ENCODE peak calls at places on chromosomes 1 and 21, in eight cellular contexts. A is substantia nigra, U is NCI-H1092 treated with DMSO at 0.1 percent for 48 hours, F is iPS-NIHi11, I is NCI-H460, P is NCI-H2081, M is T-helper 1 cell, W is caudate nucleus. J is an unnamed sample.

GRCh38 chr1:212794561-212795014 is 2.9 kb downstream of the TATDN3 start:
- DNase-seq in A (no peak), U (no peak), F (no peak), I (no peak), P (no peak), M (peak), W (no peak), J (no peak)

GRCh38 chr1:5579966-5580365 is 412.3 kb downstream of the NPHP4 start:
- DNase-seq in A (no peak), U (no peak), F (no peak), I (no peak), P (no peak), M (no peak), W (no peak), J (no peak)

GRCh38 chr1:162040657-162041056 is 17.0 kb upstream of the OLFML2B start:
- DNase-seq in A (no peak), U (no peak), F (peak), I (no peak), P (peak), M (peak), W (no peak), J (no peak)

GRCh38 chr1:50742523-50742922 is 217.5 kb downstream of the FAF1 start:
- DNase-seq in A (no peak), U (no peak), F (no peak), I (no peak), P (no peak), M (no peak), W (no peak), J (no peak)

GRCh38 chr1:173506437-173506836 is 29.3 kb downstream of the PRDX6 start:
- DNase-seq in A (no peak), U (no peak), F (peak), I (peak), P (no peak), M (no peak), W (no peak), J (no peak)

GRCh38 chr1:208089971-208090755 is 154.0 kb downstream of the PLXNA2 start:
- DNase-seq in A (no peak), U (peak), F (no peak), I (no peak), P (no peak), M (no peak), W (no peak), J (no peak)

GRCh38 chr1:223712184-223712855 is at the start of gene CAPN2:
- DNase-seq in A (peak), U (peak), F (peak), I (peak), P (peak), M (peak), W (peak), J (peak)

GRCh38 chr1:196808529-196809235 is 10.8 kb upstream of the CFHR1 start:
- DNase-seq in A (no peak), U (no peak), F (no peak), I (no peak), P (no peak), M (no peak), W (no peak), J (no peak)

GRCh38 chr21:42675403-42675802 is 22.0 kb downstream of the PDE9A start:
- DNase-seq in A (no peak), U (no peak), F (no peak), I (no peak), P (no peak), M (no peak), W (no peak), J (no peak)

GRCh38 chr21:14453339-14453738 is 70.4 kb upstream of the HSPA13 start:
- DNase-seq in A (no peak), U (no peak), F (no peak), I (no peak), P (no peak), M (peak), W (no peak), J (no peak)

GRCh38 chr1:221023482-221023881 is 144.2 kb downstream of the HLX start:
- DNase-seq in A (no peak), U (no peak), F (no peak), I (no peak), P (no peak), M (no peak), W (no peak), J (no peak)

GRCh38 chr1:43522776-43523480 is 7.8 kb upstream of the PTPRF start:
- DNase-seq in A (no peak), U (no peak), F (no peak), I (peak), P (no peak), M (no peak), W (no peak), J (no peak)

GRCh38 chr1:15001317-15001900 is 152.1 kb upstream of the TMEM51 start:
- DNase-seq in A (no peak), U (no peak), F (no peak), I (no peak), P (no peak), M (no peak), W (no peak), J (no peak)

GRCh38 chr1:32195531-32195930 is 4.9 kb upstream of the CCDC28B start:
- DNase-seq in A (no peak), U (no peak), F (no peak), I (no peak), P (no peak), M (no peak), W (no peak), J (no peak)

GRCh38 chr1:23561813-23562100 is 2.5 kb upstream of the ID3 start:
- DNase-seq in A (no peak), U (no peak), F (no peak), I (no peak), P (no peak), M (no peak), W (no peak), J (no peak)

GRCh38 chr21:29499734-29500343 is 201.1 kb downstream of the BACH1 start:
- DNase-seq in A (peak), U (no peak), F (peak), I (peak), P (peak), M (no peak), W (no peak), J (no peak)

GRCh38 chr1:229781453-229781852 is 155.4 kb downstream of the URB2 start:
- DNase-seq in A (no peak), U (peak), F (peak), I (no peak), P (peak), M (no peak), W (no peak), J (peak)

GRCh38 chr1:165257969-165258459 is 98.5 kb downstream of the LMX1A start:
- DNase-seq in A (peak), U (peak), F (peak), I (peak), P (peak), M (peak), W (no peak), J (peak)

GRCh38 chr1:231612393-231613089 is 14.0 kb upstream of the DISC1 start:
- DNase-seq in A (no peak), U (no peak), F (no peak), I (no peak), P (no peak), M (peak), W (no peak), J (no peak)

GRCh38 chr1:9265966-9266365 is 26.7 kb upstream of the SPSB1 start:
- DNase-seq in A (no peak), U (no peak), F (no peak), I (no peak), P (no peak), M (no peak), W (no peak), J (no peak)

GRCh38 chr1:203142684-203143408 is 15.3 kb downstream of the ADORA1 start:
- DNase-seq in A (no peak), U (peak), F (no peak), I (no peak), P (peak), M (no peak), W (no peak), J (peak)

GRCh38 chr1:6049419-6049818 is 3.7 kb downstream of the KCNAB2 start:
- DNase-seq in A (no peak), U (no peak), F (no peak), I (no peak), P (no peak), M (no peak), W (no peak), J (no peak)

GRCh38 chr1:204434116-204434755 is 22.6 kb upstream of the PPP1R15B start:
- DNase-seq in A (no peak), U (no peak), F (no peak), I (no peak), P (no peak), M (no peak), W (no peak), J (no peak)

GRCh38 chr1:156692958-156693857 is 12.2 kb downstream of the CRABP2 start:
- DNase-seq in A (no peak), U (peak), F (peak), I (no peak), P (no peak), M (no peak), W (no peak), J (peak)

GRCh38 chr1:155127105-155127671 is 488 bp upstream of the EFNA1 start:
- DNase-seq in A (peak), U (no peak), F (peak), I (peak), P (peak), M (no peak), W (peak), J (no peak)

GRCh38 chr1:158002022-158002629 is 8.7 kb downstream of the KIRREL1 start:
- DNase-seq in A (no peak), U (no peak), F (no peak), I (no peak), P (no peak), M (no peak), W (no peak), J (no peak)

GRCh38 chr1:225908773-225909172 is 15.3 kb downstream of the PYCR2 start:
- DNase-seq in A (no peak), U (peak), F (no peak), I (no peak), P (peak), M (no peak), W (no peak), J (peak)

GRCh38 chr1:214281030-214281901 is at the start of gene SMYD2:
- DNase-seq in A (peak), U (peak), F (peak), I (peak), P (peak), M (peak), W (peak), J (no peak)

GRCh38 chr1:3162483-3162882 is 93.5 kb downstream of the PRDM16 start:
- DNase-seq in A (no peak), U (no peak), F (no peak), I (no peak), P (no peak), M (no peak), W (no peak), J (no peak)

GRCh38 chr1:215081566-215082531 is 688 bp upstream of the KCNK2 start:
- DNase-seq in A (no peak), U (no peak), F (peak), I (no peak), P (no peak), M (no peak), W (no peak), J (no peak)

GRCh38 chr1:160767417-160768294 is 28.3 kb upstream of the LY9 start:
- DNase-seq in A (no peak), U (no peak), F (no peak), I (no peak), P (no peak), M (peak), W (no peak), J (no peak)

GRCh38 chr1:193569096-193569495 is 382.7 kb upstream of the B3GALT2 start:
- DNase-seq in A (no peak), U (no peak), F (no peak), I (no peak), P (no peak), M (no peak), W (no peak), J (no peak)